ENCODE peak calls at places on chromosomes 1 and 21, in nine cellular contexts. X is aorta; R is mammary epithelial cell; Q is heart left ventricle; A is lower lobe of right lung; U is A549; Z is naive thymus-derived CD4-positive, alpha-beta T cell; M is cardiac muscle cell; Y is HCT116. G is an unnamed sample.

GRCh38 chr1:65419681-65420589 is 533 bp upstream of the LEPR start:
- DNase-seq in X (peak; percentile 99), R (peak; percentile 96), Q (peak; percentile 98), A (peak; percentile 99), U (peak; percentile 75), Z (peak; percentile 98), M (peak; percentile 99), Y (peak; percentile 96), G (peak; percentile 100)

GRCh38 chr1:9875636-9876000 is 34.5 kb downstream of the CTNNBIP1 start:
- DNase-seq in X (no peak), R (no peak), Q (no peak), A (no peak), U (no peak), Z (no peak), M (no peak), Y (no peak), G (no peak)

GRCh38 chr1:234775477-234776246 is 165.7 kb upstream of the IRF2BP2 start:
- DNase-seq in X (no peak), R (peak; percentile 54), Q (peak; percentile 44), A (peak; percentile 66), U (no peak), Z (no peak), M (no peak), Y (no peak), G (no peak)

GRCh38 chr1:44784094-44785026 is 3.6 kb downstream of the BEST4 start:
- DNase-seq in X (peak; percentile 78), R (peak; percentile 49), Q (peak; percentile 31), A (no peak), U (no peak), Z (peak; percentile 30), M (peak; percentile 51), Y (no peak), G (peak; percentile 74)

GRCh38 chr1:33320619-33321165 is at the start of gene A3GALT2:
- DNase-seq in X (peak; percentile 59), R (no peak), Q (no peak), A (no peak), U (no peak), Z (no peak), M (no peak), Y (no peak), G (no peak)

GRCh38 chr1:26784886-26785285 is 2.9 kb upstream of the PIGV start:
- DNase-seq in X (no peak), R (no peak), Q (no peak), A (no peak), U (no peak), Z (no peak), M (no peak), Y (no peak), G (no peak)

GRCh38 chr1:41739061-41739955 is 179.4 kb downstream of the HIVEP3 start:
- DNase-seq in X (peak; percentile 93), R (peak; percentile 64), Q (peak; percentile 83), A (peak; percentile 92), U (no peak), Z (peak; percentile 36), M (no peak), Y (no peak), G (peak; percentile 91)

GRCh38 chr1:32981003-32981909 is 16.6 kb upstream of the RNF19B start:
- DNase-seq in X (no peak), R (peak; percentile 99), Q (peak; percentile 64), A (peak; percentile 78), U (peak; percentile 72), Z (peak; percentile 65), M (no peak), Y (no peak), G (peak; percentile 80)

GRCh38 chr1:109618614-109619404 is 607 bp downstream of the GNAT2 start:
- DNase-seq in X (no peak), R (no peak), Q (no peak), A (no peak), U (no peak), Z (no peak), M (no peak), Y (no peak), G (no peak)

GRCh38 chr1:115477071-115477470 is 139.0 kb upstream of the NGF start:
- DNase-seq in X (no peak), R (no peak), Q (no peak), A (no peak), U (no peak), Z (no peak), M (no peak), Y (no peak), G (no peak)

GRCh38 chr1:8161546-8162110 is 135.5 kb upstream of the ERRFI1 start:
- DNase-seq in X (peak; percentile 45), R (no peak), Q (no peak), A (no peak), U (no peak), Z (no peak), M (no peak), Y (no peak), G (no peak)

GRCh38 chr21:41043008-41043407 is 125.0 kb upstream of the BACE2 start:
- DNase-seq in X (no peak), R (no peak), Q (no peak), A (no peak), U (no peak), Z (no peak), M (no peak), Y (no peak), G (peak; percentile 28)

GRCh38 chr1:171935664-171936063 is 94.4 kb downstream of the DNM3 start:
- DNase-seq in X (no peak), R (no peak), Q (no peak), A (no peak), U (no peak), Z (no peak), M (no peak), Y (no peak), G (no peak)

GRCh38 chr1:84960371-84960770 is 36.5 kb downstream of the MCOLN2 start:
- DNase-seq in X (no peak), R (no peak), Q (no peak), A (no peak), U (no peak), Z (no peak), M (peak; percentile 39), Y (no peak), G (no peak)

GRCh38 chr1:159896086-159896930 is 3.7 kb downstream of the CFAP45 start:
- DNase-seq in X (no peak), R (no peak), Q (peak; percentile 36), A (no peak), U (no peak), Z (no peak), M (no peak), Y (no peak), G (peak; percentile 54)
- H3K27ac ChIP-seq in X (no peak overlapping the region), R (no peak overlapping the region), Q (no peak overlapping the region), A (peak overlapping the region; percentile 26), U (no peak overlapping the region), Z (no peak overlapping the region), M (no peak overlapping the region), Y (no peak overlapping the region), G (no peak overlapping the region)

GRCh38 chr1:61287734-61288133 is 205.4 kb downstream of the NFIA start:
- DNase-seq in X (no peak), R (peak; percentile 95), Q (no peak), A (no peak), U (no peak), Z (no peak), M (no peak), Y (peak; percentile 24), G (no peak)
- H3K27ac ChIP-seq in X (peak overlapping the region; percentile 67), R (peak overlapping the region; percentile 96), Q (no peak overlapping the region), A (no peak overlapping the region), U (peak overlapping the region; percentile 31), Z (no peak overlapping the region), M (no peak overlapping the region), Y (no peak overlapping the region), G (no peak overlapping the region)

GRCh38 chr1:205391386-205391785 is 30.5 kb downstream of the LEMD1 start:
- DNase-seq in X (no peak), R (no peak), Q (no peak), A (no peak), U (no peak), Z (no peak), M (no peak), Y (no peak), G (no peak)

GRCh38 chr1:205395616-205396015 is 26.2 kb downstream of the LEMD1 start:
- DNase-seq in X (no peak), R (no peak), Q (no peak), A (no peak), U (no peak), Z (no peak), M (no peak), Y (no peak), G (no peak)

GRCh38 chr1:205387845-205388244 is 31.1 kb upstream of the KLHDC8A start:
- DNase-seq in X (no peak), R (no peak), Q (no peak), A (no peak), U (no peak), Z (no peak), M (no peak), Y (no peak), G (no peak)

GRCh38 chr1:205396972-205397616 is 24.8 kb downstream of the LEMD1 start:
- DNase-seq in X (no peak), R (peak; percentile 52), Q (no peak), A (no peak), U (peak; percentile 61), Z (peak; percentile 14), M (peak; percentile 77), Y (peak; percentile 77), G (no peak)

DNA sequence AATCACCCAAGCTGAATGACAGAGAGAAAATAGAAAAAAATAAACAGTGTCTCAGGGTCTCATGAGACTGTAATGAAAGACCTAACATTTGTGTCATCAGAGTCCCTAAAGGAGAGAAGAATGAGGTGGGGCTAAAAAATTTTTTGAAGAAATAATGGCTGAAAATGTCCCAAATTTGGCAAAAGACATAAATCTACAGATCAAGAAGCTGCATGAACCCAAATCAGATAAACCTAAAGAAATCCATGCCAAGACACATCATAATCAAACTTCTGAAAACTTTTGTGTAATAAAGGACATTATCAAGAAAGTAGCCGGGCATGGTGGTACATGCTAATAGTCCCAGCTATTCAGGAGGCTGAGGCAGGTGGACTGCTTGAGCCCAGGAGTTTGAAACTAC is 29.2 kb downstream of the LEMD1 start:
- DNase-seq in X (no peak), R (no peak), Q (no peak), A (no peak), U (no peak), Z (no peak), M (no peak), Y (no peak), G (no peak)
- H3K27ac ChIP-seq in X (no peak overlapping the region), R (no peak overlapping the region), Q (no peak overlapping the region), A (no peak overlapping the region), U (no peak overlapping the region), Z (no peak overlapping the region), M (no peak overlapping the region), Y (no peak overlapping the region), G (no peak overlapping the region)

DNA sequence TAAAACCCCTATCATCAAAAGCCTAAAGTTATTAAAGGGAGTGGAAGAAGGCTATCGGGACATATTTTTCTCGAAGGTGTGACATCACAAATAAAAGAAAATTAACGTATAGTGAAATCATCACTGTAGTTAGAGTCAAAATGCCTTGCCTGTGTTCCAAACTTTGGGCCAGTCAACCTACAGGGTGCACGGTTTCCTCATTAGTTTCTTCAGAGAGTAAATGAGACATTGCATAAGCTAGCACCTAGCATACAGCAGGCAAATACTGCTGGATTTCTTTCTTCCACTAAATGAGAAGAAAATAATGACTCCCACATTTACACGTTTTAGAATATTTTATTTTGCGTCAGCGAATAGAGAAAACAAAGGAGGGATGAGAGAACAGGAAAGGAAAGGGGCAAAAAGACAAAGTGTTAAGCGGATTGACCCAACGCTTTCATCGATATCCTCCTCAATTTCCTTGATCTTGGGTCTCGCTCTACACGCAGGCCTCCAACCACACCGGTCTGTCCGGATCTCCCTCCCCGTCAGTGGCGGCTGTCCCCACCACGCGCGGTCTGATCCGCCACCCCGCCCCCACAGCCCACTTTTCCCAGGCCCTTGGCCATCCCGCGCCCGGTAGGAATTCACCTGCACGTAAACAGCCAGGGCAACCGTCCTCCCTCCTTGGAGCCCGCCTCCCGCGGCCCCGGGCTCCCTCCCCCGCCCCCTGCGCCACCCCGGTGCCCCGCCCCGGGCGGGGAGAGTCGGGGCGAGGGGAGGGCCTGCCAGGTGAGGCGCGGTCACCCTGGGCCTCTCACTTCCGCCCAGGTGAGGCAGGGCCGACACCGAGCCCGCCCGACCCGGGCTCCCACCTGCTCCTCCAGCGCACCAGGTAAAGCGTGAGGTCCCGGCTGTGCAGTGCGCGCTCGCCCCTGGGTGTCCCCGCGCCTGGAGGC is at the start of gene PATJ:
- DNase-seq in X (peak; percentile 87), R (peak; percentile 91), Q (peak; percentile 70), A (peak; percentile 84), U (peak; percentile 75), Z (peak; percentile 75), M (peak; percentile 67), Y (peak; percentile 62), G (peak; percentile 41)
- H3K27ac ChIP-seq in X (peak within 1 kb of the TSS; percentile 92), R (peak within 1 kb of the TSS; percentile 78), Q (peak within 1 kb of the TSS; percentile 98), A (peak within 1 kb of the TSS; percentile 95), U (peak within 1 kb of the TSS; percentile 98), Z (peak within 1 kb of the TSS; percentile 76), M (peak within 1 kb of the TSS; percentile 97), Y (peak within 1 kb of the TSS; percentile 91), G (peak within 1 kb of the TSS; percentile 79)

G was measured in right cardiac atrium.